ENCODE peak calls at places on chromosome 17, in seven cellular contexts. S, N, J, L, Q, R and B are unnamed samples.

GRCh38 chr17:18172528-18173278 is 10.9 kb upstream of the ALKBH5 start:
- DNase-seq in S (no peak), N (no peak), J (no peak), L (no peak), Q (no peak), R (no peak), B (no peak)

GRCh38 chr17:62827722-62828498 is 19.8 kb upstream of the MARCHF10 start:
- DNase-seq in S (no peak), N (no peak), J (peak), L (no peak), Q (peak), R (no peak), B (no peak)

GRCh38 chr17:28963212-28963611 is 11.9 kb upstream of the PHF12 start:
- DNase-seq in S (no peak), N (no peak), J (peak), L (no peak), Q (peak), R (no peak), B (no peak)

GRCh38 chr17:32805029-32805976 is 71.6 kb downstream of the MYO1D start:
- DNase-seq in S (no peak), N (no peak), J (peak), L (no peak), Q (no peak), R (no peak), B (no peak)

GRCh38 chr17:74210191-74211140 is 2.9 kb upstream of the TTYH2 start:
- DNase-seq in S (peak), N (no peak), J (peak), L (peak), Q (peak), R (peak), B (peak)

GRCh38 chr17:48554412-48555090 is 9.6 kb upstream of the HOXB2 start:
- DNase-seq in S (no peak), N (no peak), J (no peak), L (no peak), Q (no peak), R (no peak), B (peak)

GRCh38 chr17:40099627-40100418 is 566 bp downstream of the NR1D1 start:
- DNase-seq in S (no peak), N (no peak), J (no peak), L (no peak), Q (peak), R (no peak), B (no peak)

GRCh38 chr17:31724619-31725018 is 134.4 kb downstream of the COPRS start:
- DNase-seq in S (no peak), N (peak), J (peak), L (no peak), Q (peak), R (no peak), B (no peak)

GRCh38 chr17:31111183-31111582 is 16.4 kb downstream of the NF1 start:
- DNase-seq in S (no peak), N (no peak), J (no peak), L (no peak), Q (no peak), R (no peak), B (no peak)

GRCh38 chr17:78501241-78502036 is 75.8 kb downstream of the DNAH17 start:
- DNase-seq in S (no peak), N (no peak), J (no peak), L (no peak), Q (no peak), R (no peak), B (no peak)

GRCh38 chr17:22503322-22503899 is 811.1 kb downstream of the KCNJ18 start:
- DNase-seq in S (no peak), N (no peak), J (no peak), L (no peak), Q (no peak), R (no peak), B (no peak)

GRCh38 chr17:76007131-76007849 is 6.6 kb downstream of the CDK3 start:
- DNase-seq in S (no peak), N (no peak), J (no peak), L (no peak), Q (no peak), R (peak), B (no peak)

GRCh38 chr17:67696347-67696746 is 21.4 kb upstream of the NOL11 start:
- DNase-seq in S (no peak), N (no peak), J (no peak), L (no peak), Q (peak), R (no peak), B (no peak)

GRCh38 chr17:5783851-5784250 is 199.5 kb upstream of the NLRP1 start:
- DNase-seq in S (no peak), N (no peak), J (no peak), L (no peak), Q (no peak), R (no peak), B (no peak)

GRCh38 chr17:61504697-61505096 is 52.5 kb downstream of the TBX4 start:
- DNase-seq in S (peak), N (peak), J (peak), L (no peak), Q (peak), R (no peak), B (no peak)

GRCh38 chr17:21201302-21201602 is 12.7 kb downstream of the TMEM11 start:
- DNase-seq in S (no peak), N (no peak), J (peak), L (no peak), Q (no peak), R (no peak), B (no peak)

GRCh38 chr17:49955157-49955556 is 13.8 kb upstream of the DLX4 start:
- DNase-seq in S (peak), N (no peak), J (no peak), L (no peak), Q (no peak), R (no peak), B (no peak)

GRCh38 chr17:5798104-5798503 is 213.8 kb upstream of the NLRP1 start:
- DNase-seq in S (no peak), N (no peak), J (peak), L (no peak), Q (no peak), R (no peak), B (no peak)

GRCh38 chr17:70366421-70366820 is 197.1 kb downstream of the KCNJ2 start:
- DNase-seq in S (no peak), N (no peak), J (no peak), L (no peak), Q (no peak), R (no peak), B (no peak)

GRCh38 chr17:47231866-47232265 is 21.8 kb upstream of the ITGB3 start:
- DNase-seq in S (no peak), N (no peak), J (no peak), L (no peak), Q (no peak), R (no peak), B (no peak)

GRCh38 chr17:50210249-50211225 is 9.1 kb upstream of the COL1A1 start:
- DNase-seq in S (peak), N (peak), J (peak), L (no peak), Q (peak), R (peak), B (no peak)

GRCh38 chr17:34173221-34173620 is 81.9 kb upstream of the CCL2 start:
- DNase-seq in S (no peak), N (no peak), J (peak), L (no peak), Q (peak), R (no peak), B (no peak)

GRCh38 chr17:80527016-80527645 is 17.5 kb upstream of the RPTOR start:
- DNase-seq in S (no peak), N (no peak), J (peak), L (no peak), Q (no peak), R (no peak), B (no peak)